ENCODE peak calls at places on chromosomes 16 and 17, in ten cellular contexts. Y, N, P, Z, S, R, F, H, D and C are unnamed samples.

GRCh38 chr17:57606111-57606875 is 138.8 kb downstream of the CCDC182 start:
- DNase-seq in Y (no peak), N (no peak), P (no peak), Z (no peak), S (no peak), R (no peak), F (no peak), H (no peak), D (no peak), C (no peak)

GRCh38 chr16:54720259-54720658 is 210.4 kb upstream of the IRX5 start:
- DNase-seq in Y (no peak), N (no peak), P (no peak), Z (no peak), S (no peak), R (no peak), F (no peak), H (no peak), D (no peak), C (no peak)

GRCh38 chr17:27481327-27481726 is 25.1 kb downstream of the KSR1 start:
- DNase-seq in Y (no peak), N (no peak), P (no peak), Z (no peak), S (no peak), R (no peak), F (no peak), H (no peak), D (peak), C (no peak)

GRCh38 chr17:40364906-40365305 is 369 bp upstream of the GJD3 start:
- DNase-seq in Y (no peak), N (no peak), P (peak), Z (no peak), S (no peak), R (no peak), F (peak), H (no peak), D (no peak), C (no peak)

GRCh38 chr17:41451154-41451728 is 10.5 kb upstream of the KRT38 start:
- DNase-seq in Y (no peak), N (no peak), P (no peak), Z (no peak), S (peak), R (no peak), F (no peak), H (no peak), D (no peak), C (no peak)

GRCh38 chr17:79026345-79027273 is 2.6 kb downstream of the C1QTNF1 start:
- DNase-seq in Y (no peak), N (no peak), P (no peak), Z (no peak), S (peak), R (no peak), F (no peak), H (no peak), D (peak), C (no peak)

GRCh38 chr17:47806026-47806912 is 15.3 kb downstream of the OSBPL7 start:
- DNase-seq in Y (no peak), N (no peak), P (no peak), Z (no peak), S (no peak), R (no peak), F (no peak), H (no peak), D (peak), C (no peak)

GRCh38 chr16:68444058-68444657 is 4.2 kb downstream of the SMPD3 start:
- DNase-seq in Y (no peak), N (no peak), P (no peak), Z (no peak), S (peak), R (no peak), F (peak), H (no peak), D (peak), C (peak)

GRCh38 chr16:72179592-72179991 is 7.6 kb upstream of the PMFBP1 start:
- DNase-seq in Y (no peak), N (no peak), P (no peak), Z (no peak), S (no peak), R (no peak), F (no peak), H (no peak), D (no peak), C (no peak)

GRCh38 chr17:64470676-64471075 is 21.8 kb downstream of the MILR1 start:
- DNase-seq in Y (no peak), N (no peak), P (no peak), Z (no peak), S (no peak), R (no peak), F (no peak), H (no peak), D (no peak), C (no peak)

GRCh38 chr17:5272313-5272712 is 9.8 kb upstream of the RABEP1 start:
- DNase-seq in Y (no peak), N (no peak), P (no peak), Z (no peak), S (no peak), R (no peak), F (no peak), H (no peak), D (no peak), C (no peak)

GRCh38 chr16:71426069-71426879 is 15.6 kb downstream of the TLE7 start:
- DNase-seq in Y (no peak), N (no peak), P (no peak), Z (peak), S (no peak), R (peak), F (peak), H (no peak), D (peak), C (peak)

GRCh38 chr17:1078831-1079561 is 82.1 kb downstream of the TIMM22 start:
- DNase-seq in Y (no peak), N (no peak), P (no peak), Z (peak), S (no peak), R (no peak), F (no peak), H (no peak), D (no peak), C (no peak)

GRCh38 chr17:40075216-40076100 is 12.7 kb downstream of the THRA start:
- DNase-seq in Y (peak), N (peak), P (peak), Z (peak), S (no peak), R (peak), F (peak), H (peak), D (peak), C (peak)

GRCh38 chr16:56684926-56685590 is 2.8 kb downstream of the MT1X start:
- DNase-seq in Y (no peak), N (no peak), P (no peak), Z (no peak), S (no peak), R (no peak), F (no peak), H (no peak), D (no peak), C (no peak)

GRCh38 chr17:81667754-81668153 is 1.2 kb downstream of the CCDC137 start:
- DNase-seq in Y (no peak), N (peak), P (no peak), Z (no peak), S (no peak), R (no peak), F (no peak), H (no peak), D (no peak), C (no peak)

GRCh38 chr16:27085182-27085581 is 18.5 kb downstream of the C16orf82 start:
- DNase-seq in Y (no peak), N (no peak), P (no peak), Z (no peak), S (no peak), R (no peak), F (no peak), H (no peak), D (no peak), C (no peak)

GRCh38 chr17:68516732-68517131 is 4.5 kb downstream of the PRKAR1A start:
- DNase-seq in Y (no peak), N (no peak), P (no peak), Z (no peak), S (no peak), R (no peak), F (no peak), H (no peak), D (no peak), C (no peak)

GRCh38 chr17:50728112-50728429 is 8.7 kb downstream of the LUC7L3 start:
- DNase-seq in Y (no peak), N (no peak), P (no peak), Z (no peak), S (peak), R (no peak), F (no peak), H (no peak), D (no peak), C (no peak)

GRCh38 chr16:85733839-85734170 is 17.1 kb downstream of the C16orf74 start:
- DNase-seq in Y (no peak), N (no peak), P (no peak), Z (no peak), S (no peak), R (no peak), F (no peak), H (no peak), D (no peak), C (peak)

GRCh38 chr16:71460246-71460645 is 1.8 kb downstream of the ZNF23 start:
- DNase-seq in Y (no peak), N (no peak), P (no peak), Z (no peak), S (no peak), R (no peak), F (no peak), H (no peak), D (no peak), C (no peak)

GRCh38 chr16:85172465-85173071 is 60.3 kb upstream of the CIBAR2 start:
- DNase-seq in Y (no peak), N (no peak), P (no peak), Z (peak), S (no peak), R (no peak), F (peak), H (no peak), D (peak), C (no peak)

GRCh38 chr17:40122466-40122943 is 734 bp downstream of the MSL1 start:
- DNase-seq in Y (peak), N (no peak), P (peak), Z (no peak), S (peak), R (peak), F (peak), H (no peak), D (peak), C (peak)

GRCh38 chr16:30934827-30935557 is 11.6 kb downstream of the FBXL19 start:
- DNase-seq in Y (no peak), N (no peak), P (no peak), Z (no peak), S (no peak), R (peak), F (no peak), H (peak), D (no peak), C (peak)

GRCh38 chr17:77349976-77350830 is 209.4 kb downstream of the SEC14L1 start:
- DNase-seq in Y (no peak), N (peak), P (no peak), Z (no peak), S (no peak), R (no peak), F (no peak), H (no peak), D (peak), C (no peak)

GRCh38 chr17:55444471-55445441 is 23.1 kb upstream of the MMD start:
- DNase-seq in Y (no peak), N (no peak), P (no peak), Z (no peak), S (no peak), R (no peak), F (no peak), H (no peak), D (no peak), C (no peak)

GRCh38 chr17:47611372-47612350 is 38.1 kb upstream of the KPNB1 start:
- DNase-seq in Y (no peak), N (no peak), P (no peak), Z (no peak), S (no peak), R (peak), F (no peak), H (no peak), D (no peak), C (no peak)

GRCh38 chr16:85086347-85087291 is 25.7 kb downstream of the CIBAR2 start:
- DNase-seq in Y (peak), N (peak), P (peak), Z (peak), S (peak), R (no peak), F (peak), H (no peak), D (peak), C (peak)

GRCh38 chr16:30786936-30787612 is at the start of gene ZNF629:
- DNase-seq in Y (no peak), N (peak), P (peak), Z (peak), S (peak), R (peak), F (peak), H (no peak), D (peak), C (peak)

GRCh38 chr17:55605705-55606104 is 94.5 kb upstream of the SMIM36 start:
- DNase-seq in Y (no peak), N (no peak), P (no peak), Z (no peak), S (no peak), R (no peak), F (no peak), H (no peak), D (no peak), C (no peak)

GRCh38 chr17:3026125-3026855 is 37.1 kb downstream of the OR1D5 start:
- DNase-seq in Y (no peak), N (no peak), P (no peak), Z (no peak), S (no peak), R (no peak), F (no peak), H (no peak), D (peak), C (no peak)

GRCh38 chr17:57849163-57849873 is 526 bp downstream of the MRPS23 start:
- DNase-seq in Y (no peak), N (no peak), P (no peak), Z (no peak), S (no peak), R (no peak), F (no peak), H (no peak), D (no peak), C (no peak)

GRCh38 chr17:49217651-49218413 is 7.3 kb downstream of the ABI3 start:
- DNase-seq in Y (peak), N (no peak), P (peak), Z (no peak), S (no peak), R (no peak), F (peak), H (no peak), D (peak), C (no peak)